ENCODE peak calls at places on chromosome 1, in eight cellular contexts. E is stimulated activated CD4-positive, alpha-beta T cell treated with anti-CD3 and anti-CD28 coated beads, Interleukin-2, amount 100 ng/mL, for 48 hours; T is occipital lobe; P is NCI-H146; L is testis; S is NT2/D1; N is effector memory CD8-positive, alpha-beta T cell; M is iris pigment epithelial cell. W is an unnamed sample.

GRCh38 chr1:212774584-212774983 is 17.0 kb downstream of the NSL1 start:
- DNase-seq in E (no peak), N (no peak), M (peak), T (no peak), P (no peak), L (no peak), S (no peak), W (no peak)

GRCh38 chr1:15410223-15410883 is 665 bp downstream of the EFHD2 start:
- DNase-seq in S (no peak), L (no peak), T (no peak), N (peak), P (no peak), M (no peak), E (no peak), W (no peak)

GRCh38 chr1:11790880-11791715 is 14.7 kb downstream of the MTHFR start:
- DNase-seq in S (no peak), L (peak), T (peak), N (no peak), E (no peak), P (no peak), M (peak), W (no peak)

GRCh38 chr1:16207318-16208269 is 4.9 kb downstream of the ARHGEF19 start:
- DNase-seq in M (no peak), N (no peak), P (no peak), E (no peak), T (no peak), S (no peak), L (no peak), W (no peak)

GRCh38 chr1:232225336-232226131 is 404.4 kb downstream of the SIPA1L2 start:
- DNase-seq in L (no peak), N (no peak), M (no peak), P (no peak), T (no peak), E (no peak), S (no peak), W (no peak)

GRCh38 chr1:227728059-227728891 is 6.8 kb downstream of the JMJD4 start:
- DNase-seq in P (peak), N (no peak), M (peak), E (peak), T (no peak), S (peak), L (peak), W (no peak)

GRCh38 chr1:207327994-207328393 is 6.5 kb downstream of the CD55 start:
- DNase-seq in N (no peak), E (no peak), S (no peak), M (peak), P (no peak), L (no peak), T (no peak), W (no peak)

GRCh38 chr1:245216356-245217110 is 61.7 kb downstream of the KIF26B start:
- DNase-seq in L (no peak), S (no peak), T (no peak), N (no peak), E (no peak), P (peak), M (peak), W (no peak)

GRCh38 chr1:81410919-81411318 is 389.8 kb upstream of the ADGRL2 start:
- DNase-seq in S (no peak), L (no peak), N (no peak), P (no peak), E (no peak), M (no peak), T (no peak), W (no peak)

GRCh38 chr1:9877962-9878361 is 32.1 kb downstream of the CTNNBIP1 start:
- DNase-seq in S (no peak), T (no peak), E (no peak), M (no peak), P (peak), L (no peak), N (no peak), W (no peak)

GRCh38 chr1:27529638-27530018 is 39.7 kb upstream of the WASF2 start:
- DNase-seq in T (no peak), S (no peak), L (no peak), N (no peak), E (no peak), P (no peak), M (no peak), W (no peak)

GRCh38 chr1:227058321-227058751 is 118.2 kb downstream of the COQ8A start:
- DNase-seq in M (peak), N (no peak), E (no peak), P (no peak), S (no peak), T (no peak), L (no peak), W (no peak)

GRCh38 chr1:9249534-9250335 is 15.2 kb downstream of the H6PD start:
- DNase-seq in T (peak), L (peak), S (no peak), E (peak), M (peak), N (no peak), P (no peak), W (no peak)

GRCh38 chr1:17010601-17011438 is 908 bp downstream of the ATP13A2 start:
- DNase-seq in L (peak), S (no peak), T (no peak), M (peak), E (no peak), N (no peak), P (no peak), W (peak)

GRCh38 chr1:159598196-159598595 is 10.6 kb downstream of the APCS start:
- DNase-seq in M (peak), E (no peak), P (no peak), S (peak), L (no peak), N (no peak), T (no peak), W (no peak)

GRCh38 chr1:212699104-212699838 is 369 bp downstream of the BATF3 start:
- DNase-seq in P (peak), L (peak), T (no peak), N (peak), E (no peak), S (peak), M (peak), W (no peak)

GRCh38 chr1:205144751-205145150 is 23.0 kb upstream of the RBBP5 start:
- DNase-seq in E (no peak), L (no peak), N (no peak), S (no peak), M (peak), P (no peak), T (no peak), W (no peak)

GRCh38 chr1:26315874-26316850 is 1.6 kb upstream of the CD52 start:
- DNase-seq in E (no peak), N (no peak), T (no peak), M (no peak), P (no peak), L (no peak), S (no peak), W (no peak)

GRCh38 chr1:21872445-21873079 is 60.5 kb downstream of the LDLRAD2 start:
- DNase-seq in M (no peak), E (no peak), L (no peak), N (no peak), P (no peak), T (no peak), S (no peak), W (no peak)

GRCh38 chr1:201299968-201300367 is 16.7 kb downstream of the PKP1 start:
- DNase-seq in E (no peak), M (no peak), T (no peak), S (no peak), L (no peak), N (no peak), P (no peak), W (no peak)